ENCODE peak calls at places on chromosomes 5 and 9, in four cellular contexts. J is H1, N is H9, L is mesendoderm. M is an unnamed sample.

GRCh38 chr5:170420809-170421412 is 31.7 kb upstream of the KCNMB1 start:
- DNase-seq in J (peak; percentile 72), N (peak; percentile 82), L (peak; percentile 85), M (peak; percentile 67)

GRCh38 chr5:112310746-112311145 is 108.3 kb downstream of the EPB41L4A start:
- DNase-seq in J (no peak), N (no peak), L (peak; percentile 81), M (no peak)

GRCh38 chr5:153402550-153402949 is 87.9 kb upstream of the GRIA1 start:
- DNase-seq in J (no peak), N (no peak), L (no peak), M (no peak)

GRCh38 chr5:52491071-52491828 is 296.5 kb upstream of the ITGA1 start:
- DNase-seq in J (no peak), N (no peak), L (no peak), M (no peak)

GRCh38 chr9:113298924-113299770 is 4.0 kb downstream of the RNF183 start:
- DNase-seq in J (no peak), N (peak; percentile 53), L (no peak), M (no peak)

GRCh38 chr5:59732301-59732700 is 161.2 kb downstream of the PDE4D start:
- DNase-seq in J (no peak), N (no peak), L (no peak), M (no peak)

GRCh38 chr9:9912459-9912858 is 700.3 kb downstream of the PTPRD start:
- DNase-seq in J (no peak), N (no peak), L (no peak), M (no peak)

GRCh38 chr5:78649816-78650561 is 1.4 kb upstream of the LHFPL2 start:
- DNase-seq in J (peak; percentile 69), N (peak; percentile 72), L (peak; percentile 71), M (peak; percentile 84)

GRCh38 chr9:27491164-27491563 is 32.9 kb upstream of the IFNK start:
- DNase-seq in J (no peak), N (no peak), L (no peak), M (no peak)

GRCh38 chr5:65611524-65611923 is 12.6 kb downstream of the TRIM23 start:
- DNase-seq in J (no peak), N (no peak), L (peak; percentile 80), M (peak; percentile 47)

GRCh38 chr5:53438486-53439472 is 41.6 kb upstream of the FST start:
- DNase-seq in J (no peak), N (no peak), L (no peak), M (peak; percentile 66)

GRCh38 chr5:116923344-116923743 is 348.7 kb upstream of the SEMA6A start:
- DNase-seq in J (no peak), N (no peak), L (peak; percentile 79), M (no peak)

GRCh38 chr9:26264709-26265601 is 586.7 kb upstream of the TUSC1 start:
- DNase-seq in J (no peak), N (no peak), L (peak; percentile 57), M (peak; percentile 93)

GRCh38 chr5:43553381-43553780 is 3.5 kb downstream of the PAIP1 start:
- DNase-seq in J (no peak), N (no peak), L (peak; percentile 60), M (peak; percentile 50)

GRCh38 chr9:68898781-68899439 is 115.0 kb downstream of the PRKACG start:
- DNase-seq in J (no peak), N (no peak), L (peak; percentile 54), M (no peak)
- H4K5ac ChIP-seq in J (no peak overlapping the region), N (no peak overlapping the region), L (no peak overlapping the region), M (no peak overlapping the region)

DNA sequence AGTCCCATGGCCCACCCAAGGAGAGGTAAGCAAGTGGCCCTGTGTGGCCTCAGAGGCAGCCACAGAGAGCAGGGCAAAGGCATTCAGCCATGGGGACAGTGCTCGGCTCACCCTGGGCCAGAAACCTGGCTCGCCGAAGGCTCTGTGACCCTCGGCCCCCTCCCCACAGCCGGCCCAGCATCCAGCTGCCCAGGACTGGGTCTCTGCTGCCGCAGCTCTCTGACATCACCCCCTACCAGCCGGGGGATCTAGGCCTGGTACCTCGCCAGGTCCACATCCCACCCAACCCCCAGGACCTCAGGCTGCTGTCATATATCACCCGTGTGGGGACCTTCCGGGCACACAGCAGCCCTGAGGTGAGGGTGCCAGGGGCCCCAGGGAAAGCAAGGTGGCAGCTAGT is 2.6 kb downstream of the PTRH1 start:
- DNase-seq in J (no peak), N (no peak), L (no peak), M (no peak)
- H3K18ac ChIP-seq in J (no peak overlapping the region), N (no peak overlapping the region), L (no peak overlapping the region), M (no peak overlapping the region)

DNA sequence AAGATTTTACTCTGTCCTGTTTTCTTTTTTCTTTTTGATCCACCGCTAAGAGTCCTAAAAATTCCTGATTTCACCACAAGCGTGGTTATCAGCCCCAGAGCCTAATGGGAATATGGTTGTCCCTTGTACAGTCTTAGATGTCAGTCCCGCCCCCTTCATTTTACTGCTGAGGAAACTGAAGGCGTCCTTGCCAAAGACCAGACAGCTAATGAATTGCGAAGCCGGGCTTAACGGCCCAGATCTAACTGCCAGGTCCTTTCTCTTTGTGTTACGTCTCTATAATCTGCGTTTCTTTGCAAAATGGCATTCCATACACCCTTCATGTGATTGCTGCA is 497 bp downstream of the NSA2 start:
- DNase-seq in J (no peak), N (no peak), L (peak; percentile 53), M (peak; percentile 42)
- H4K5ac ChIP-seq in J (no peak overlapping the region), N (no peak overlapping the region), L (no peak overlapping the region), M (peak overlapping the region; percentile 74)

GRCh38 chr5:57495688-57496087 is 13.1 kb upstream of the ACTBL2 start:
- DNase-seq in J (no peak), N (no peak), L (no peak), M (no peak)
- H3K18ac ChIP-seq in J (no peak overlapping the region), N (no peak overlapping the region), L (no peak overlapping the region), M (peak overlapping the region; percentile 79)

GRCh38 chr5:171432581-171433351 is 13.3 kb downstream of the FGF18 start:
- DNase-seq in J (no peak), N (no peak), L (no peak), M (no peak)

GRCh38 chr5:171433352-171433698 is 13.9 kb downstream of the FGF18 start:
- DNase-seq in J (no peak), N (no peak), L (no peak), M (no peak)

GRCh38 chr5:171431251-171431777 is 11.9 kb downstream of the FGF18 start:
- DNase-seq in J (no peak), N (no peak), L (no peak), M (no peak)

GRCh38 chr5:171433952-171434676 is 14.7 kb downstream of the FGF18 start:
- DNase-seq in J (no peak), N (no peak), L (no peak), M (no peak)

GRCh38 chr5:171432076-171432475 is 12.6 kb downstream of the FGF18 start:
- DNase-seq in J (no peak), N (no peak), L (no peak), M (no peak)
- H4K5ac ChIP-seq in J (no peak overlapping the region), N (no peak overlapping the region), L (no peak overlapping the region), M (no peak overlapping the region)

GRCh38 chr9:136719212-136719880 is 7.0 kb downstream of the DIPK1B start:
- DNase-seq in J (no peak), N (peak; percentile 39), L (no peak), M (no peak)

GRCh38 chr9:136721339-136722092 is 9.1 kb downstream of the DIPK1B start:
- DNase-seq in J (no peak), N (peak; percentile 32), L (no peak), M (peak; percentile 80)

GRCh38 chr9:136720887-136721338 is 8.5 kb downstream of the DIPK1B start:
- DNase-seq in J (no peak), N (no peak), L (no peak), M (no peak)

GRCh38 chr9:136718463-136719211 is 6.3 kb downstream of the DIPK1B start:
- DNase-seq in J (no peak), N (no peak), L (no peak), M (no peak)

DNA sequence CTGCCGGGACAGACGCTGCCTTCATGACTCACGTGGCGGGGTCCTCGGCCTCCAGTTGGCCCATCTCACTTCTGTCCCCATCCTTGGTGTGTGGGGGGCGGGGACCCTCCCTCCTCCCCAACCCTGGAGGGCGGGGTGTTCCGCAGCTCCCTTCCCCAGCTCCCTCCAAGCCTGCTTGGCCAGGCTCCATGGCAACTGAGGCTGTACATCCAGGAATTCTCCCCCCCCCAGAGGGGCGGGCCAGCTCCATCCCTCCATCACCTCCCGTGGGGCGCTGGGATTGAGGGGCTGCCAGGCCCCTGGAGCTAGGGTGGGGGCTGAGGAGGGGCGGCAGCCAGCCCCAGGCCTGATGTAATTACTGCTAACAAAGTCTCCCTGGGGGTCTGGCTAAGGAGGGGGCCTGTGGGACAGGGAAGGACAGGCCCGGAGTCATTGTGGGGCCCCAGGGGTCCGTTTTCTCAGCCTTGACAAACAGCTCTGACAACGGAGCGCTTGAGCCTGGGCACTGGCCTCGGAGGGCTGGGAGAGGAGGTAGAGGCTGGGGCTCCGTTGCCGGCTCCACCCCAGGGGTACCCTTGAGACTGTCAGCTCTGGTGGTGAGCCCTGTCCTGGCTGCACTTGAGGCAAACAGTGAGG is 8.0 kb downstream of the DIPK1B start:
- DNase-seq in J (no peak), N (peak; percentile 41), L (no peak), M (no peak)
- H3K18ac ChIP-seq in J (no peak overlapping the region), N (no peak overlapping the region), L (no peak overlapping the region), M (no peak overlapping the region)

M was measured in IMR-90.